ENCODE peak calls at places on chromosomes 2 and 18, in six cellular contexts. One of them, this sample, is unnamed.

GRCh38 chr2:109348645-109349554 is 219.9 kb downstream of the SH3RF3 start:
- DNase-seq in NCI-H524 treated with DMSO at 0.1 percent for 48 hours: no peak
- DNase-seq in NCI-H774: no peak
- DNase-seq in cardiac fibroblast: no peak
- DNase-seq in sciatic nerve: no peak
- DNase-seq in endothelial cell: no peak
- DNase-seq in this sample: no peak

GRCh38 chr2:126850951-126851350 is 47.7 kb upstream of the TEX51 start:
- DNase-seq in NCI-H524 treated with DMSO at 0.1 percent for 48 hours: no peak
- DNase-seq in NCI-H774: no peak
- DNase-seq in cardiac fibroblast: no peak
- DNase-seq in sciatic nerve: no peak
- DNase-seq in endothelial cell: no peak
- DNase-seq in this sample: no peak

GRCh38 chr2:152613235-152613634 is 104.0 kb downstream of the PRPF40A start:
- DNase-seq in NCI-H524 treated with DMSO at 0.1 percent for 48 hours: no peak
- DNase-seq in NCI-H774: peak; percentile 24
- DNase-seq in cardiac fibroblast: peak; percentile 35
- DNase-seq in sciatic nerve: no peak
- DNase-seq in endothelial cell: no peak
- DNase-seq in this sample: no peak

GRCh38 chr2:146572598-146572997 is 1272.2 kb upstream of the ACVR2A start:
- DNase-seq in NCI-H524 treated with DMSO at 0.1 percent for 48 hours: no peak
- DNase-seq in NCI-H774: no peak
- DNase-seq in cardiac fibroblast: peak; percentile 55
- DNase-seq in sciatic nerve: no peak
- DNase-seq in endothelial cell: no peak
- DNase-seq in this sample: no peak

GRCh38 chr2:238936162-238937052 is 88.5 kb downstream of the TWIST2 start:
- DNase-seq in NCI-H524 treated with DMSO at 0.1 percent for 48 hours: no peak
- DNase-seq in NCI-H774: no peak
- DNase-seq in cardiac fibroblast: no peak
- DNase-seq in sciatic nerve: no peak
- DNase-seq in endothelial cell: no peak
- DNase-seq in this sample: peak; percentile 17

GRCh38 chr2:72146357-72147302 is 1.0 kb downstream of the CYP26B1 start:
- DNase-seq in NCI-H524 treated with DMSO at 0.1 percent for 48 hours: no peak
- DNase-seq in NCI-H774: no peak
- DNase-seq in cardiac fibroblast: no peak
- DNase-seq in sciatic nerve: peak; percentile 54
- DNase-seq in endothelial cell: peak; percentile 6
- DNase-seq in this sample: peak; percentile 75

GRCh38 chr2:71452565-71452964 is 796 bp upstream of the DYSF start:
- DNase-seq in NCI-H524 treated with DMSO at 0.1 percent for 48 hours: peak; percentile 8
- DNase-seq in NCI-H774: no peak
- DNase-seq in cardiac fibroblast: peak; percentile 74
- DNase-seq in sciatic nerve: no peak
- DNase-seq in endothelial cell: peak; percentile 53
- DNase-seq in this sample: no peak

GRCh38 chr2:150292807-150293206 is 194.7 kb downstream of the RND3 start:
- DNase-seq in NCI-H524 treated with DMSO at 0.1 percent for 48 hours: no peak
- DNase-seq in NCI-H774: no peak
- DNase-seq in cardiac fibroblast: no peak
- DNase-seq in sciatic nerve: no peak
- DNase-seq in endothelial cell: no peak
- DNase-seq in this sample: no peak

GRCh38 chr2:182283512-182283911 is 143.3 kb downstream of the PDE1A start:
- DNase-seq in NCI-H524 treated with DMSO at 0.1 percent for 48 hours: no peak
- DNase-seq in NCI-H774: no peak
- DNase-seq in cardiac fibroblast: peak; percentile 48
- DNase-seq in sciatic nerve: no peak
- DNase-seq in endothelial cell: no peak
- DNase-seq in this sample: no peak

GRCh38 chr2:19763731-19764130 is 138.1 kb downstream of the TTC32 start:
- DNase-seq in NCI-H524 treated with DMSO at 0.1 percent for 48 hours: no peak
- DNase-seq in NCI-H774: no peak
- DNase-seq in cardiac fibroblast: no peak
- DNase-seq in sciatic nerve: no peak
- DNase-seq in endothelial cell: no peak
- DNase-seq in this sample: no peak

GRCh38 chr18:12041561-12041960 is 52.1 kb upstream of the ANKRD62 start:
- DNase-seq in NCI-H524 treated with DMSO at 0.1 percent for 48 hours: no peak
- DNase-seq in NCI-H774: no peak
- DNase-seq in cardiac fibroblast: peak; percentile 91
- DNase-seq in sciatic nerve: no peak
- DNase-seq in endothelial cell: no peak
- DNase-seq in this sample: no peak

GRCh38 chr2:96690306-96691021 is 47.9 kb downstream of the FER1L5 start:
- DNase-seq in NCI-H524 treated with DMSO at 0.1 percent for 48 hours: no peak
- DNase-seq in NCI-H774: no peak
- DNase-seq in cardiac fibroblast: no peak
- DNase-seq in sciatic nerve: no peak
- DNase-seq in endothelial cell: no peak
- DNase-seq in this sample: no peak

GRCh38 chr2:192467953-192468660 is 273.4 kb upstream of the TMEFF2 start:
- DNase-seq in NCI-H524 treated with DMSO at 0.1 percent for 48 hours: no peak
- DNase-seq in NCI-H774: no peak
- DNase-seq in cardiac fibroblast: no peak
- DNase-seq in sciatic nerve: no peak
- DNase-seq in endothelial cell: no peak
- DNase-seq in this sample: no peak

GRCh38 chr2:205698556-205699282 is 16.4 kb downstream of the NRP2 start:
- DNase-seq in NCI-H524 treated with DMSO at 0.1 percent for 48 hours: no peak
- DNase-seq in NCI-H774: no peak
- DNase-seq in cardiac fibroblast: peak; percentile 72
- DNase-seq in sciatic nerve: no peak
- DNase-seq in endothelial cell: no peak
- DNase-seq in this sample: no peak

GRCh38 chr2:117360586-117360985 is 453.9 kb upstream of the DDX18 start:
- DNase-seq in NCI-H524 treated with DMSO at 0.1 percent for 48 hours: no peak
- DNase-seq in NCI-H774: no peak
- DNase-seq in cardiac fibroblast: no peak
- DNase-seq in sciatic nerve: no peak
- DNase-seq in endothelial cell: no peak
- DNase-seq in this sample: no peak

GRCh38 chr2:64819774-64820688 is 166.3 kb upstream of the SERTAD2 start:
- DNase-seq in NCI-H524 treated with DMSO at 0.1 percent for 48 hours: no peak
- DNase-seq in NCI-H774: no peak
- DNase-seq in cardiac fibroblast: no peak
- DNase-seq in sciatic nerve: no peak
- DNase-seq in endothelial cell: no peak
- DNase-seq in this sample: no peak

GRCh38 chr2:24206714-24207113 is 31.9 kb downstream of the FAM228A start:
- DNase-seq in NCI-H524 treated with DMSO at 0.1 percent for 48 hours: no peak
- DNase-seq in NCI-H774: no peak
- DNase-seq in cardiac fibroblast: no peak
- DNase-seq in sciatic nerve: no peak
- DNase-seq in endothelial cell: no peak
- DNase-seq in this sample: no peak

GRCh38 chr18:76351961-76352581 is 143.0 kb downstream of the ZNF516 start:
- DNase-seq in NCI-H524 treated with DMSO at 0.1 percent for 48 hours: no peak
- DNase-seq in NCI-H774: peak; percentile 61
- DNase-seq in cardiac fibroblast: peak; percentile 67
- DNase-seq in sciatic nerve: no peak
- DNase-seq in endothelial cell: no peak
- DNase-seq in this sample: peak; percentile 47

GRCh38 chr18:58819051-58819450 is 45.6 kb upstream of the ZNF532 start:
- DNase-seq in NCI-H524 treated with DMSO at 0.1 percent for 48 hours: no peak
- DNase-seq in NCI-H774: no peak
- DNase-seq in cardiac fibroblast: no peak
- DNase-seq in sciatic nerve: no peak
- DNase-seq in endothelial cell: no peak
- DNase-seq in this sample: no peak

GRCh38 chr2:98607741-98608117 is 583 bp downstream of the COA5 start:
- DNase-seq in NCI-H524 treated with DMSO at 0.1 percent for 48 hours: no peak
- DNase-seq in NCI-H774: no peak
- DNase-seq in cardiac fibroblast: peak; percentile 36
- DNase-seq in sciatic nerve: no peak
- DNase-seq in endothelial cell: no peak
- DNase-seq in this sample: no peak

GRCh38 chr2:238509151-238509820 is 82.6 kb downstream of the ASB1 start:
- DNase-seq in NCI-H524 treated with DMSO at 0.1 percent for 48 hours: no peak
- DNase-seq in NCI-H774: no peak
- DNase-seq in cardiac fibroblast: peak; percentile 47
- DNase-seq in sciatic nerve: no peak
- DNase-seq in endothelial cell: no peak
- DNase-seq in this sample: no peak

GRCh38 chr18:2880473-2880872 is 33.7 kb downstream of the EMILIN2 start:
- DNase-seq in NCI-H524 treated with DMSO at 0.1 percent for 48 hours: no peak
- DNase-seq in NCI-H774: no peak
- DNase-seq in cardiac fibroblast: no peak
- DNase-seq in sciatic nerve: no peak
- DNase-seq in endothelial cell: no peak
- DNase-seq in this sample: peak; percentile 18

GRCh38 chr2:232456296-232457120 is 555 bp downstream of the ALPI start:
- DNase-seq in NCI-H524 treated with DMSO at 0.1 percent for 48 hours: no peak
- DNase-seq in NCI-H774: no peak
- DNase-seq in cardiac fibroblast: no peak
- DNase-seq in sciatic nerve: no peak
- DNase-seq in endothelial cell: no peak
- DNase-seq in this sample: peak; percentile 38

GRCh38 chr18:11500153-11501122 is 109.0 kb upstream of the SLC35G4 start:
- DNase-seq in NCI-H524 treated with DMSO at 0.1 percent for 48 hours: no peak
- DNase-seq in NCI-H774: no peak
- DNase-seq in cardiac fibroblast: peak; percentile 95
- DNase-seq in sciatic nerve: no peak
- DNase-seq in endothelial cell: no peak
- DNase-seq in this sample: no peak

GRCh38 chr18:25233582-25234362 is 118.2 kb downstream of the ZNF521 start:
- DNase-seq in NCI-H524 treated with DMSO at 0.1 percent for 48 hours: no peak
- DNase-seq in NCI-H774: no peak
- DNase-seq in cardiac fibroblast: peak; percentile 50
- DNase-seq in sciatic nerve: no peak
- DNase-seq in endothelial cell: no peak
- DNase-seq in this sample: no peak

GRCh38 chr2:190277234-190278112 is 42.2 kb downstream of the HIBCH start:
- DNase-seq in NCI-H524 treated with DMSO at 0.1 percent for 48 hours: no peak
- DNase-seq in NCI-H774: peak; percentile 2
- DNase-seq in cardiac fibroblast: peak; percentile 75
- DNase-seq in sciatic nerve: no peak
- DNase-seq in endothelial cell: peak; percentile 11
- DNase-seq in this sample: no peak

GRCh38 chr2:239948100-239948881 is 76.9 kb downstream of the NDUFA10 start:
- DNase-seq in NCI-H524 treated with DMSO at 0.1 percent for 48 hours: no peak
- DNase-seq in NCI-H774: no peak
- DNase-seq in cardiac fibroblast: no peak
- DNase-seq in sciatic nerve: peak; percentile 53
- DNase-seq in endothelial cell: no peak
- DNase-seq in this sample: no peak

GRCh38 chr2:1884933-1885580 is 140.7 kb upstream of the PXDN start:
- DNase-seq in NCI-H524 treated with DMSO at 0.1 percent for 48 hours: no peak
- DNase-seq in NCI-H774: no peak
- DNase-seq in cardiac fibroblast: peak; percentile 74
- DNase-seq in sciatic nerve: no peak
- DNase-seq in endothelial cell: no peak
- DNase-seq in this sample: no peak

GRCh38 chr2:144402282-144402681 is 117.6 kb downstream of the ZEB2 start:
- DNase-seq in NCI-H524 treated with DMSO at 0.1 percent for 48 hours: peak; percentile 80
- DNase-seq in NCI-H774: no peak
- DNase-seq in cardiac fibroblast: no peak
- DNase-seq in sciatic nerve: no peak
- DNase-seq in endothelial cell: no peak
- DNase-seq in this sample: no peak

GRCh38 chr2:197103363-197103762 is 176.9 kb upstream of the PGAP1 start:
- DNase-seq in NCI-H524 treated with DMSO at 0.1 percent for 48 hours: no peak
- DNase-seq in NCI-H774: no peak
- DNase-seq in cardiac fibroblast: no peak
- DNase-seq in sciatic nerve: no peak
- DNase-seq in endothelial cell: no peak
- DNase-seq in this sample: no peak

GRCh38 chr18:32049393-32050161 is 31.0 kb downstream of the RNF125 start:
- DNase-seq in NCI-H524 treated with DMSO at 0.1 percent for 48 hours: no peak
- DNase-seq in NCI-H774: no peak
- DNase-seq in cardiac fibroblast: no peak
- DNase-seq in sciatic nerve: peak; percentile 62
- DNase-seq in endothelial cell: no peak
- DNase-seq in this sample: no peak

GRCh38 chr18:37578886-37579513 is 13.4 kb upstream of the CELF4 start:
- DNase-seq in NCI-H524 treated with DMSO at 0.1 percent for 48 hours: peak; percentile 39
- DNase-seq in NCI-H774: no peak
- DNase-seq in cardiac fibroblast: peak; percentile 16
- DNase-seq in sciatic nerve: no peak
- DNase-seq in endothelial cell: no peak
- DNase-seq in this sample: peak; percentile 26

GRCh38 chr2:240464514-240465241 is 29.2 kb downstream of the GPC1 start:
- DNase-seq in NCI-H524 treated with DMSO at 0.1 percent for 48 hours: no peak
- DNase-seq in NCI-H774: no peak
- DNase-seq in cardiac fibroblast: no peak
- DNase-seq in sciatic nerve: peak; percentile 55
- DNase-seq in endothelial cell: peak; percentile 3
- DNase-seq in this sample: no peak

GRCh38 chr2:240922234-240922981 is 16.3 kb downstream of the CROCC2 start:
- DNase-seq in NCI-H524 treated with DMSO at 0.1 percent for 48 hours: no peak
- DNase-seq in NCI-H774: no peak
- DNase-seq in cardiac fibroblast: no peak
- DNase-seq in sciatic nerve: peak; percentile 56
- DNase-seq in endothelial cell: no peak
- DNase-seq in this sample: peak; percentile 73

GRCh38 chr18:7645756-7646155 is 78.6 kb downstream of the PTPRM start:
- DNase-seq in NCI-H524 treated with DMSO at 0.1 percent for 48 hours: no peak
- DNase-seq in NCI-H774: no peak
- DNase-seq in cardiac fibroblast: no peak
- DNase-seq in sciatic nerve: no peak
- DNase-seq in endothelial cell: no peak
- DNase-seq in this sample: no peak

GRCh38 chr2:181943411-181944124 is 42.1 kb upstream of the PPP1R1C start:
- DNase-seq in NCI-H524 treated with DMSO at 0.1 percent for 48 hours: no peak
- DNase-seq in NCI-H774: no peak
- DNase-seq in cardiac fibroblast: no peak
- DNase-seq in sciatic nerve: no peak
- DNase-seq in endothelial cell: no peak
- DNase-seq in this sample: no peak